ENCODE peak calls at places on chromosomes 1 and 21, in seven cellular contexts. Y, R, C, G, K, U and Q are unnamed samples. For H3K36me3, the result is how much of the 10 kb centered on the place peaks cover.

GRCh38 chr1:187051618-187052232 is 223.0 kb downstream of the PLA2G4A start:
- DNase-seq in C (no peak), U (peak), G (no peak), Y (peak), K (peak), R (peak), Q (peak)

GRCh38 chr1:51564124-51564523 is 45.1 kb upstream of the EPS15 start:
- DNase-seq in U (no peak), C (no peak), Y (peak), K (no peak), R (no peak), G (no peak), Q (no peak)

GRCh38 chr1:90925928-90926869 is 95.6 kb downstream of the ZNF644 start:
- DNase-seq in G (no peak), C (no peak), K (peak), U (no peak), Y (peak), R (peak), Q (no peak)

GRCh38 chr1:227731241-227731677 is 3.8 kb downstream of the JMJD4 start:
- DNase-seq in G (no peak), C (no peak), K (no peak), Y (no peak), U (no peak), R (no peak), Q (no peak)

GRCh38 chr1:22949807-22950462 is 22.7 kb downstream of the LACTBL1 start:
- DNase-seq in C (no peak), G (no peak), U (no peak), K (no peak), R (no peak), Y (peak), Q (no peak)

GRCh38 chr1:47659141-47659540 is 221.3 kb downstream of the FOXD2 start:
- DNase-seq in C (no peak), U (no peak), K (no peak), G (no peak), Y (no peak), R (peak), Q (no peak)

GRCh38 chr1:163794551-163794950 is 472.8 kb downstream of the NUF2 start:
- DNase-seq in Y (no peak), C (no peak), G (no peak), R (no peak), K (no peak), U (no peak), Q (no peak)

GRCh38 chr1:204714861-204715511 is 29.4 kb upstream of the LRRN2 start:
- DNase-seq in C (no peak), Y (no peak), R (peak), U (no peak), K (peak), G (no peak), Q (peak)

GRCh38 chr1:93061895-93062792 is 16.9 kb upstream of the MTF2 start:
- DNase-seq in G (peak), C (no peak), K (peak), U (peak), Y (peak), R (peak), Q (peak)

GRCh38 chr1:226912587-226913176 is 27.4 kb upstream of the COQ8A start:
- DNase-seq in U (peak), K (peak), R (peak), G (peak), Y (peak), C (no peak), Q (peak)

GRCh38 chr1:12302798-12303447 is 73.1 kb downstream of the VPS13D start:
- DNase-seq in U (no peak), R (no peak), K (no peak), G (no peak), Y (no peak), C (no peak), Q (no peak)

GRCh38 chr1:91608876-91609275 is 108.2 kb downstream of the CDC7 start:
- DNase-seq in Y (peak), R (no peak), U (no peak), K (no peak), G (no peak), C (no peak), Q (no peak)

GRCh38 chr1:186033744-186034345 is 299.7 kb downstream of the HMCN1 start:
- DNase-seq in C (peak), K (no peak), Y (peak), R (no peak), U (no peak), G (no peak), Q (no peak)

GRCh38 chr21:33289199-33289819 is 23.1 kb downstream of the IL10RB start:
- DNase-seq in R (no peak), Y (no peak), U (no peak), K (no peak), G (no peak), C (no peak), Q (no peak)

GRCh38 chr1:175071544-175071943 is 3.9 kb downstream of the TNN start:
- DNase-seq in K (no peak), G (no peak), U (no peak), C (no peak), R (no peak), Y (no peak), Q (no peak)

GRCh38 chr1:116064616-116065015 is 46.6 kb upstream of the MAB21L3 start:
- DNase-seq in C (no peak), G (no peak), Y (peak), K (no peak), R (no peak), U (no peak), Q (no peak)

GRCh38 chr1:108049083-108049819 is 84.3 kb upstream of the VAV3 start:
- DNase-seq in Y (no peak), C (peak), K (peak), R (peak), G (no peak), U (no peak), Q (peak)

GRCh38 chr1:181516706-181517105 is 33.4 kb downstream of the CACNA1E start:
- DNase-seq in G (no peak), U (no peak), Y (no peak), R (no peak), C (no peak), K (no peak), Q (no peak)

GRCh38 chr1:152907686-152908601 is at the start of gene IVL:
- DNase-seq in G (no peak), K (no peak), R (no peak), C (no peak), Y (no peak), U (no peak), Q (no peak)

GRCh38 chr1:197521118-197521739 is 253.2 kb downstream of the CRB1 start:
- DNase-seq in Y (peak), K (peak), R (peak), U (peak), G (no peak), C (no peak), Q (peak)

GRCh38 chr1:163472267-163472666 is 150.5 kb downstream of the NUF2 start:
- DNase-seq in R (no peak), G (no peak), K (no peak), U (no peak), C (no peak), Y (no peak), Q (peak)

GRCh38 chr1:186112280-186112679 is 262.8 kb downstream of the TPR start:
- DNase-seq in Y (no peak), R (no peak), G (no peak), C (no peak), U (no peak), K (peak), Q (no peak)

GRCh38 chr1:227899820-227900449 is 47.8 kb downstream of the WNT9A start:
- DNase-seq in C (peak), Y (no peak), U (no peak), R (peak), G (no peak), K (no peak), Q (no peak)

GRCh38 chr1:40204855-40205254 is 42.9 kb upstream of the TMCO2 start:
- DNase-seq in K (no peak), R (no peak), U (no peak), Y (no peak), G (no peak), C (no peak), Q (no peak)
- H3K36me3 ChIP-seq in K (under half), R (under half), U (under half), Y (under half), G (under half), C (under half), Q (under half)

GRCh38 chr1:209774592-209774991 is 9.8 kb downstream of the C1orf74 start:
- DNase-seq in C (no peak), Y (no peak), K (no peak), R (no peak), G (no peak), U (no peak), Q (no peak)
- H3K27ac ChIP-seq in C (no peak), Y (no peak), K (no peak), R (no peak), G (no peak), U (no peak), Q (no peak)

GRCh38 chr21:15063081-15063820 is 1.5 kb downstream of the NRIP1 start:
- DNase-seq in G (no peak), U (peak), Y (no peak), R (peak), K (no peak), C (no peak), Q (no peak)
- H3K36me3 ChIP-seq in G (under half), U (under half), Y (under half), R (under half), K (under half), C (under half), Q (under half)

GRCh38 chr1:203507227-203507626 is 13.3 kb downstream of the OPTC start:
- DNase-seq in K (no peak), U (no peak), R (no peak), G (no peak), C (no peak), Y (peak), Q (no peak)

GRCh38 chr1:203505526-203506189 is 11.7 kb downstream of the OPTC start:
- DNase-seq in C (no peak), Y (no peak), K (no peak), U (no peak), G (no peak), R (no peak), Q (no peak)

GRCh38 chr1:203506821-203507220 is 12.9 kb downstream of the OPTC start:
- DNase-seq in U (no peak), Y (no peak), C (no peak), R (no peak), G (no peak), K (no peak), Q (no peak)

GRCh38 chr1:203507836-203508235 is 13.9 kb downstream of the OPTC start:
- DNase-seq in Y (no peak), K (no peak), U (no peak), C (no peak), G (no peak), R (no peak), Q (no peak)

GRCh38 chr1:203508463-203508862 is 14.5 kb downstream of the OPTC start:
- DNase-seq in K (no peak), C (no peak), Y (no peak), U (no peak), G (no peak), R (peak), Q (peak)
- H3K27ac ChIP-seq in K (no peak), C (no peak), Y (no peak), U (no peak), G (no peak), R (peak), Q (no peak)

GRCh38 chr1:11196945-11197344 is 7.8 kb downstream of the ANGPTL7 start:
- DNase-seq in G (no peak), R (no peak), U (no peak), K (peak), C (no peak), Y (no peak), Q (no peak)

GRCh38 chr1:11198257-11198656 is 9.1 kb downstream of the ANGPTL7 start:
- DNase-seq in C (no peak), G (no peak), Y (no peak), U (no peak), K (no peak), R (no peak), Q (no peak)

GRCh38 chr1:11194407-11195176 is 5.4 kb downstream of the ANGPTL7 start:
- DNase-seq in Y (no peak), R (no peak), G (no peak), K (peak), U (no peak), C (no peak), Q (no peak)

GRCh38 chr1:11197359-11197758 is 8.2 kb downstream of the ANGPTL7 start:
- DNase-seq in Y (no peak), C (no peak), K (no peak), G (no peak), U (no peak), R (no peak), Q (no peak)

GRCh38 chr1:11198851-11199628 is 9.9 kb downstream of the ANGPTL7 start:
- DNase-seq in K (no peak), G (no peak), R (no peak), U (no peak), Y (no peak), C (no peak), Q (no peak)
- H3K36me3 ChIP-seq in K (under half), G (under half), R (under half), U (under half), Y (under half), C (under half), Q (half or more)

GRCh38 chr1:170415734-170416372 is 116.1 kb upstream of the GORAB start:
- DNase-seq in R (no peak), G (no peak), U (no peak), C (no peak), Y (no peak), K (no peak), Q (no peak)

GRCh38 chr1:170410391-170411146 is 121.4 kb upstream of the GORAB start:
- DNase-seq in G (no peak), K (no peak), R (no peak), Y (peak), C (no peak), U (no peak), Q (no peak)

DNA sequence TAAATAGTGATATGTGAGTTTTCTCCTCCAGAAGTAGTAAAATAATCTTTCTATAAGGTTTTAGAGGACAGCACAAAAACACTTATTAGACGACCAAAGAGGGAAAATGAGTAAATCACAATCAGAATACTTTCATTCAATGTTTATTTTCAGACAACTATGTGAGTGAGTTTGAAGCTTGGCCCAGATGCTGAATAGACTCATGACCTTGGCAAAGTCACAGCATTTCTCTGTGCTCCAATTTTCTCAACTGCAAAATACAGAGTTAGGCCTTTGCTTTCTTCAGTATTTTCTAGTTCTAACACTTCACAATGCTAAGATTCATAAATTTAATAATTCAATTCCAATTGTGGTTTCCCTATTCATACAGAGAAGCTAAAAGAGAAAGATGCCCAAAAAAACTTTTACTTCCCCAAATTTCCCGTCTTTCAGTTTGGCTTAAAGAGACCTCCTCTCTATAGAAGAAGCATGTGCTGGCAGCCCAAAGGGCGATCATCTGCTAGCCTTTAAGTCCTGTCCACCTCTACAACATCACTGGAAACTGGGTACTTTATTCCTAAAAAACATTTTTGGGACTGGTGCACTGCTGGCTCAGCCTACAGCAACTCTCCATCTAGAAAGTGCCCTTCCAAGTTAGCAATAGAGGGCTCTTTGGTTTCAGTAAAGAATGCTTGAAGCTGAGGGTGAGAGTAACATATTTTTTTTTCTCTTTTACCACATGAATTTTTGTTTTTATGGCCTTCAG is 116.8 kb upstream of the GORAB start:
- DNase-seq in R (no peak), U (no peak), C (no peak), Y (peak), K (no peak), G (no peak), Q (no peak)
- H3K27ac ChIP-seq in R (no peak), U (no peak), C (peak), Y (peak), K (no peak), G (no peak), Q (no peak)